ENCODE peak calls at places on chromosomes 11 and 22, in six cellular contexts. One of them, this sample, is unnamed.

GRCh38 chr11:131942878-131943277 is 572.5 kb downstream of the NTM start:
- DNase-seq in CD4-positive, alpha-beta memory T cell: no peak
- DNase-seq in EH: no peak
- DNase-seq in brain pericyte: no peak
- DNase-seq in mucosa of gallbladder: no peak
- DNase-seq in foreskin melanocyte: no peak
- DNase-seq in this sample: no peak

GRCh38 chr11:34565417-34566208 is 52.0 kb upstream of the ELF5 start:
- DNase-seq in brain pericyte: no peak
- DNase-seq in foreskin melanocyte: no peak
- DNase-seq in mucosa of gallbladder: no peak
- DNase-seq in EH: peak
- DNase-seq in CD4-positive, alpha-beta memory T cell: no peak
- DNase-seq in this sample: peak

GRCh38 chr11:72439455-72439854 is 5.1 kb upstream of the CLPB start:
- DNase-seq in EH: peak
- DNase-seq in CD4-positive, alpha-beta memory T cell: no peak
- DNase-seq in brain pericyte: no peak
- DNase-seq in mucosa of gallbladder: no peak
- DNase-seq in foreskin melanocyte: no peak
- DNase-seq in this sample: peak

GRCh38 chr22:17952273-17952801 is 72.0 kb downstream of the MICAL3 start:
- DNase-seq in foreskin melanocyte: no peak
- DNase-seq in brain pericyte: no peak
- DNase-seq in CD4-positive, alpha-beta memory T cell: no peak
- DNase-seq in EH: no peak
- DNase-seq in mucosa of gallbladder: no peak
- DNase-seq in this sample: peak

GRCh38 chr11:64849600-64850356 is 5.3 kb upstream of the CDC42BPG start:
- DNase-seq in CD4-positive, alpha-beta memory T cell: no peak
- DNase-seq in foreskin melanocyte: no peak
- DNase-seq in EH: peak
- DNase-seq in mucosa of gallbladder: no peak
- DNase-seq in brain pericyte: no peak
- DNase-seq in this sample: no peak

GRCh38 chr22:35409783-35410662 is 10.1 kb downstream of the MCM5 start:
- DNase-seq in foreskin melanocyte: no peak
- DNase-seq in CD4-positive, alpha-beta memory T cell: no peak
- DNase-seq in brain pericyte: no peak
- DNase-seq in mucosa of gallbladder: peak
- DNase-seq in EH: no peak
- DNase-seq in this sample: no peak

GRCh38 chr11:114257621-114258558 is 38.3 kb upstream of the NNMT start:
- DNase-seq in foreskin melanocyte: no peak
- DNase-seq in brain pericyte: no peak
- DNase-seq in mucosa of gallbladder: no peak
- DNase-seq in CD4-positive, alpha-beta memory T cell: no peak
- DNase-seq in EH: no peak
- DNase-seq in this sample: no peak

GRCh38 chr11:83713701-83714100 is 427.5 kb upstream of the CCDC90B start:
- DNase-seq in EH: no peak
- DNase-seq in CD4-positive, alpha-beta memory T cell: no peak
- DNase-seq in brain pericyte: no peak
- DNase-seq in foreskin melanocyte: no peak
- DNase-seq in mucosa of gallbladder: no peak
- DNase-seq in this sample: no peak

GRCh38 chr11:61923166-61924015 is 6.0 kb upstream of the RAB3IL1 start:
- DNase-seq in CD4-positive, alpha-beta memory T cell: no peak
- DNase-seq in foreskin melanocyte: no peak
- DNase-seq in brain pericyte: peak
- DNase-seq in mucosa of gallbladder: peak
- DNase-seq in EH: peak
- DNase-seq in this sample: peak

GRCh38 chr22:42693055-42693762 is 27.5 kb downstream of the A4GALT start:
- DNase-seq in EH: no peak
- DNase-seq in brain pericyte: no peak
- DNase-seq in mucosa of gallbladder: no peak
- DNase-seq in CD4-positive, alpha-beta memory T cell: no peak
- DNase-seq in foreskin melanocyte: no peak
- DNase-seq in this sample: no peak

This sample was measured in SK-MEL-5.